ENCODE peak calls at places on chromosomes 7 and 10, in nine cellular contexts. X is NAMALWA; F is activated effector memory CD4-positive, alpha-beta T cell treated with anti-CD3 and anti-CD28 coated beads, Interleukin-2, amount 50 U/mL, for 16 hours; D is colonic mucosa; E is GM10248; N is AG20443; U is posterior vena cava; I is B cell; T is GM12892. Q is an unnamed sample.

GRCh38 chr7:49775065-49775948 is 1.9 kb downstream of the VWC2 start:
- DNase-seq in X (no peak), F (no peak), D (no peak), E (no peak), N (peak), U (no peak), I (no peak), T (peak), Q (no peak)

GRCh38 chr7:96303686-96304443 is 18.0 kb downstream of the SLC25A13 start:
- DNase-seq in X (no peak), F (no peak), D (no peak), E (no peak), N (peak), U (no peak), I (no peak), T (no peak), Q (no peak)

GRCh38 chr7:45682358-45682735 is 108.2 kb downstream of the ADCY1 start:
- DNase-seq in X (no peak), F (peak), D (peak), E (no peak), N (peak), U (peak), I (no peak), T (no peak), Q (no peak)

GRCh38 chr7:23230586-23231195 is 15.9 kb upstream of the GPNMB start:
- DNase-seq in X (no peak), F (no peak), D (no peak), E (no peak), N (no peak), U (no peak), I (no peak), T (no peak), Q (no peak)

GRCh38 chr10:4748726-4749443 is 77.1 kb upstream of the AKR1E2 start:
- DNase-seq in X (no peak), F (no peak), D (no peak), E (no peak), N (no peak), U (no peak), I (no peak), T (no peak), Q (no peak)

GRCh38 chr10:11434323-11434722 is 177.1 kb downstream of the USP6NL start:
- DNase-seq in X (peak), F (no peak), D (no peak), E (peak), N (no peak), U (no peak), I (no peak), T (peak), Q (no peak)

GRCh38 chr10:22454634-22455033 is 109.3 kb downstream of the SPAG6 start:
- DNase-seq in X (peak), F (no peak), D (no peak), E (no peak), N (no peak), U (no peak), I (no peak), T (no peak), Q (no peak)

GRCh38 chr10:23370106-23370505 is 25.5 kb upstream of the C10orf67 start:
- DNase-seq in X (no peak), F (no peak), D (no peak), E (no peak), N (no peak), U (no peak), I (no peak), T (no peak), Q (no peak)

GRCh38 chr7:93914581-93915066 is 6.9 kb upstream of the GNG11 start:
- DNase-seq in X (no peak), F (no peak), D (no peak), E (no peak), N (peak), U (no peak), I (no peak), T (no peak), Q (no peak)

GRCh38 chr7:143042821-143043271 is 9.3 kb upstream of the OR6V1 start:
- DNase-seq in X (no peak), F (no peak), D (no peak), E (no peak), N (peak), U (no peak), I (no peak), T (no peak), Q (no peak)

GRCh38 chr7:84589012-84589411 is 394.4 kb upstream of the SEMA3A start:
- DNase-seq in X (no peak), F (no peak), D (no peak), E (no peak), N (no peak), U (no peak), I (no peak), T (no peak), Q (no peak)

GRCh38 chr10:17452060-17452894 is 2.1 kb downstream of the ST8SIA6 start:
- DNase-seq in X (no peak), F (no peak), D (no peak), E (no peak), N (no peak), U (no peak), I (no peak), T (no peak), Q (no peak)

GRCh38 chr7:83987764-83988163 is 206.8 kb downstream of the SEMA3A start:
- DNase-seq in X (no peak), F (no peak), D (no peak), E (no peak), N (no peak), U (no peak), I (no peak), T (no peak), Q (no peak)

GRCh38 chr10:29862926-29863614 is 196.3 kb downstream of the JCAD start:
- DNase-seq in X (no peak), F (no peak), D (no peak), E (no peak), N (peak), U (no peak), I (no peak), T (no peak), Q (no peak)

GRCh38 chr10:87632439-87632838 is 27.2 kb upstream of the PAPSS2 start:
- DNase-seq in X (no peak), F (no peak), D (no peak), E (no peak), N (no peak), U (no peak), I (no peak), T (no peak), Q (no peak)

GRCh38 chr10:62017141-62017870 is 115.8 kb downstream of the ARID5B start:
- DNase-seq in X (peak), F (no peak), D (no peak), E (no peak), N (peak), U (no peak), I (peak), T (no peak), Q (no peak)

GRCh38 chr7:30884881-30885280 is 26.8 kb upstream of the AQP1 start:
- DNase-seq in X (peak), F (no peak), D (no peak), E (no peak), N (no peak), U (no peak), I (no peak), T (no peak), Q (no peak)

GRCh38 chr7:25859732-25860131 is 292.3 kb upstream of the NFE2L3 start:
- DNase-seq in X (peak), F (no peak), D (no peak), E (no peak), N (no peak), U (no peak), I (peak), T (no peak), Q (no peak)

GRCh38 chr7:25886387-25887240 is 265.4 kb upstream of the NFE2L3 start:
- DNase-seq in X (no peak), F (no peak), D (no peak), E (peak), N (no peak), U (no peak), I (no peak), T (no peak), Q (no peak)

GRCh38 chr7:158759245-158759614 is 54.6 kb upstream of the NCAPG2 start:
- DNase-seq in X (no peak), F (no peak), D (no peak), E (no peak), N (no peak), U (no peak), I (no peak), T (no peak), Q (no peak)

Q was measured in GM12891.